ENCODE peak calls at places on chromosome 18, in seven cellular contexts. Q, B, O, Z, E, H and D are unnamed samples.

GRCh38 chr18:26479065-26479685 is 69.2 kb downstream of the KCTD1 start:
- DNase-seq in B (no peak), O (no peak), Z (no peak), H (no peak), Q (no peak), E (no peak), D (no peak)

GRCh38 chr18:48762022-48762421 is 188.7 kb downstream of the SMAD7 start:
- DNase-seq in O (no peak), Q (no peak), B (peak; percentile 20), Z (no peak), E (no peak), H (no peak), D (no peak)

GRCh38 chr18:37577051-37577611 is 11.5 kb upstream of the CELF4 start:
- DNase-seq in H (peak; percentile 76), O (no peak), E (no peak), Z (no peak), B (peak; percentile 63), Q (no peak), D (no peak)

GRCh38 chr18:47545613-47546012 is 294.2 kb upstream of the SKOR2 start:
- DNase-seq in Q (no peak), O (no peak), B (no peak), H (no peak), E (no peak), Z (no peak), D (no peak)

GRCh38 chr18:74896390-74896991 is 298.8 kb downstream of the ZNF407 start:
- DNase-seq in B (no peak), O (peak; percentile 70), E (peak; percentile 12), H (no peak), Z (peak; percentile 42), Q (peak; percentile 26), D (peak; percentile 52)

GRCh38 chr18:5413447-5413846 is 117.9 kb upstream of the ZBTB14 start:
- DNase-seq in E (no peak), B (no peak), H (no peak), O (peak; percentile 81), Z (no peak), Q (no peak), D (no peak)

GRCh38 chr18:58449366-58449935 is 179.4 kb downstream of the ALPK2 start:
- DNase-seq in E (no peak), Q (no peak), Z (peak; percentile 75), B (no peak), H (no peak), O (no peak), D (no peak)

GRCh38 chr18:57859314-57859713 is 56.2 kb upstream of the ATP8B1 start:
- DNase-seq in Q (no peak), E (peak; percentile 6), B (no peak), H (no peak), O (no peak), Z (peak; percentile 36), D (no peak)

GRCh38 chr18:37742436-37742835 is 176.8 kb upstream of the CELF4 start:
- DNase-seq in Q (no peak), E (no peak), B (no peak), H (no peak), O (no peak), Z (no peak), D (no peak)

GRCh38 chr18:31723639-31723997 is 37.1 kb downstream of the SLC25A52 start:
- DNase-seq in B (no peak), O (no peak), H (no peak), E (no peak), Z (no peak), Q (no peak), D (no peak)

GRCh38 chr18:35074581-35074980 is 33.4 kb downstream of the MAPRE2 start:
- DNase-seq in B (no peak), Z (no peak), Q (no peak), O (no peak), E (no peak), H (no peak), D (no peak)

GRCh38 chr18:55748227-55748738 is 160.3 kb upstream of the TCF4 start:
- DNase-seq in E (no peak), B (no peak), Z (no peak), O (no peak), Q (no peak), H (no peak), D (no peak)

GRCh38 chr18:50559750-50560680 is at the start of gene MAPK4:
- DNase-seq in H (peak; percentile 52), E (no peak), B (peak; percentile 66), O (peak; percentile 45), Q (peak; percentile 43), Z (peak; percentile 7), D (no peak)

GRCh38 chr18:46547520-46547919 is 109.5 kb downstream of the LOXHD1 start:
- DNase-seq in E (no peak), H (no peak), Z (no peak), Q (no peak), O (no peak), B (no peak), D (no peak)

GRCh38 chr18:53790817-53791216 is 433.7 kb downstream of the MBD2 start:
- DNase-seq in O (no peak), Z (no peak), E (no peak), Q (no peak), B (no peak), H (no peak), D (no peak)

GRCh38 chr18:36176177-36176584 is 11.1 kb upstream of the MOCOS start:
- DNase-seq in B (no peak), Q (no peak), Z (peak; percentile 84), O (no peak), E (no peak), H (no peak), D (no peak)

GRCh38 chr18:41126541-41127235 is 828.3 kb upstream of the PIK3C3 start:
- DNase-seq in Q (no peak), H (no peak), E (peak; percentile 7), B (no peak), O (no peak), Z (peak; percentile 87), D (no peak)

GRCh38 chr18:29540548-29540947 is 1363.6 kb upstream of the CDH2 start:
- DNase-seq in Q (no peak), E (no peak), Z (no peak), H (no peak), O (no peak), B (no peak), D (no peak)

GRCh38 chr18:47323158-47323557 is 71.7 kb upstream of the SKOR2 start:
- DNase-seq in H (no peak), B (no peak), Z (peak; percentile 59), O (no peak), E (no peak), Q (no peak), D (no peak)

GRCh38 chr18:52694804-52695203 is 354.8 kb downstream of the DCC start:
- DNase-seq in Q (no peak), B (no peak), Z (no peak), H (no peak), O (no peak), E (no peak), D (no peak)

GRCh38 chr18:22207022-22207758 is 37.8 kb downstream of the GATA6 start:
- DNase-seq in E (no peak), H (no peak), B (no peak), O (no peak), Q (peak; percentile 34), Z (no peak), D (no peak)

GRCh38 chr18:75211721-75212625 is 1.4 kb downstream of the TSHZ1 start:
- DNase-seq in E (no peak), O (peak; percentile 36), H (peak; percentile 56), Z (peak; percentile 43), B (peak; percentile 59), Q (peak; percentile 55), D (peak; percentile 41)

GRCh38 chr18:837922-838321 is 25.9 kb upstream of the YES1 start:
- DNase-seq in Q (no peak), E (no peak), Z (no peak), B (no peak), O (no peak), H (no peak), D (no peak)

GRCh38 chr18:60092073-60092472 is 192.3 kb downstream of the PMAIP1 start:
- DNase-seq in E (no peak), H (no peak), B (no peak), O (no peak), Q (no peak), Z (no peak), D (no peak)

GRCh38 chr18:905948-906415 is 1.3 kb downstream of the ADCYAP1 start:
- DNase-seq in Z (no peak), Q (no peak), E (no peak), H (no peak), O (no peak), B (no peak), D (no peak)

GRCh38 chr18:79695269-79695668 is 15.7 kb downstream of the CTDP1 start:
- DNase-seq in E (no peak), B (no peak), O (no peak), H (no peak), Q (no peak), Z (no peak), D (no peak)

GRCh38 chr18:57445488-57446319 is 10.5 kb downstream of the ONECUT2 start:
- DNase-seq in Z (peak; percentile 56), O (no peak), B (no peak), E (no peak), H (no peak), Q (no peak), D (no peak)

GRCh38 chr18:30439174-30439573 is 603.4 kb downstream of the DSC3 start:
- DNase-seq in E (no peak), O (no peak), Q (no peak), B (no peak), H (no peak), Z (no peak), D (no peak)

GRCh38 chr18:47149457-47150028 is 757 bp downstream of the HDHD2 start:
- DNase-seq in B (no peak), Z (peak; percentile 10), O (no peak), E (no peak), Q (peak; percentile 17), H (no peak), D (no peak)

GRCh38 chr18:75625966-75626365 is 198.5 kb upstream of the SMIM21 start:
- DNase-seq in Z (peak; percentile 25), H (no peak), E (no peak), B (no peak), O (no peak), Q (no peak), D (no peak)

GRCh38 chr18:63182861-63183260 is 136.7 kb downstream of the BCL2 start:
- DNase-seq in Z (no peak), Q (no peak), H (no peak), O (no peak), B (no peak), E (no peak), D (no peak)

GRCh38 chr18:23838801-23839366 is 149.6 kb downstream of the LAMA3 start:
- DNase-seq in E (no peak), B (no peak), O (no peak), Z (peak; percentile 85), H (no peak), Q (no peak), D (no peak)

GRCh38 chr18:68456985-68457384 is 257.9 kb downstream of the TMX3 start:
- DNase-seq in H (no peak), Z (peak; percentile 17), E (no peak), B (no peak), Q (no peak), O (no peak), D (no peak)

GRCh38 chr18:24930478-24930877 is 421.5 kb downstream of the ZNF521 start:
- DNase-seq in Q (no peak), E (no peak), O (no peak), H (no peak), B (no peak), Z (no peak), D (no peak)

GRCh38 chr18:74234326-74235171 is 57.2 kb downstream of the CYB5A start:
- DNase-seq in E (peak; percentile 97), B (no peak), O (no peak), Z (peak; percentile 26), H (peak; percentile 36), Q (peak; percentile 67), D (no peak)

GRCh38 chr18:5057348-5058012 is 139.6 kb downstream of the AKAIN1 start:
- DNase-seq in H (peak; percentile 26), Q (peak; percentile 64), O (peak; percentile 78), E (no peak), Z (peak; percentile 20), B (peak; percentile 59), D (peak; percentile 66)

GRCh38 chr18:79459946-79460345 is 64.2 kb downstream of the NFATC1 start:
- DNase-seq in Z (no peak), E (no peak), H (no peak), Q (no peak), B (no peak), O (no peak), D (no peak)

GRCh38 chr18:26091047-26091630 is 726 bp upstream of the SS18 start:
- DNase-seq in E (no peak), H (peak; percentile 77), B (peak; percentile 84), O (no peak), Q (peak; percentile 85), Z (peak; percentile 81), D (no peak)